ENCODE peak calls at places on chromosomes 16 and 17, in eight cellular contexts. F is CD8-positive, alpha-beta memory T cell; B is adrenal gland; I is HCT116; Q is stomach; W is AG04450; C is IMR-90; Y is heart left ventricle. X is an unnamed sample. For H3K9me3, the result is how much of the 10 kb centered on the place peaks cover.

GRCh38 chr17:45316271-45317112 is at the start of gene MAP3K14:
- DNase-seq in F (peak), B (peak), I (no peak), Q (peak), W (no peak), C (peak), Y (peak), X (peak)

GRCh38 chr16:85610059-85610445 is 3.1 kb upstream of the GSE1 start:
- DNase-seq in F (no peak), B (no peak), I (no peak), Q (peak), W (no peak), C (no peak), Y (no peak), X (no peak)

GRCh38 chr17:34979650-34980352 is 511 bp upstream of the LIG3 start:
- DNase-seq in F (no peak), B (no peak), I (no peak), Q (no peak), W (no peak), C (peak), Y (no peak), X (no peak)

GRCh38 chr16:1469693-1470201 is 5.1 kb downstream of the CLCN7 start:
- DNase-seq in F (no peak), B (no peak), I (no peak), Q (no peak), W (no peak), C (no peak), Y (no peak), X (no peak)

GRCh38 chr17:51000835-51001638 is 119.6 kb downstream of the SPAG9 start:
- DNase-seq in F (peak), B (no peak), I (peak), Q (no peak), W (peak), C (peak), Y (no peak), X (no peak)

GRCh38 chr17:78324391-78325075 is 35.3 kb downstream of the SOCS3 start:
- DNase-seq in F (no peak), B (peak), I (no peak), Q (no peak), W (peak), C (peak), Y (peak), X (peak)

GRCh38 chr17:55303701-55304145 is 39.0 kb downstream of the HLF start:
- DNase-seq in F (no peak), B (peak), I (no peak), Q (no peak), W (no peak), C (peak), Y (no peak), X (no peak)

GRCh38 chr17:46002311-46002972 is 3.4 kb downstream of the STH start:
- DNase-seq in F (peak), B (peak), I (peak), Q (peak), W (peak), C (peak), Y (peak), X (peak)

GRCh38 chr17:57463103-57463885 is 207.0 kb downstream of the MSI2 start:
- DNase-seq in F (no peak), B (no peak), I (no peak), Q (no peak), W (no peak), C (peak), Y (no peak), X (no peak)

GRCh38 chr17:80316927-80317705 is 56.5 kb downstream of the RNF213 start:
- DNase-seq in F (no peak), B (no peak), I (no peak), Q (no peak), W (no peak), C (no peak), Y (peak), X (no peak)

DNA sequence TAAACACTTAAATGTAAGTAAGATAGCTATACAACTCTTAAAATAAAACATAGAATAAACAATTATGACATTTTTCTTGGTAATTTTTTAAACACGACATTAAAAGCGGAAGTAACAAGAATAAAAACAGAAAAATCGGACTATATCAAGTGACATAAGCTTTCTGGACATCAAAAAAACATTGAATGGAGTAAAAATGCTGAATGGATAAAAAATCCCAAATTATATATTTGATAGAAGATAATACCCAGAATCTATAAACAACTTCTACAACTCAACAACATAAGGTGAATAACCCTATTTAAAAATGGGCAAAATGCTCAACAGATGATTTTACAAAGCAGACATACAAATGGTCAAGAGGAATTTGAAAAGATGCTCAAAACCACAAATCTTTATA is 1866.5 kb downstream of the TP53TG3F start:
- DNase-seq in F (no peak), B (no peak), I (no peak), Q (no peak), W (no peak), C (no peak), Y (no peak), X (no peak)
- H3K9me3 ChIP-seq in F (under half), B (under half), I (under half), Q (under half), W (under half), C (under half), Y (under half), X (half or more)

GRCh38 chr16:35440875-35441274 is 1981.5 kb downstream of the TP53TG3F start:
- DNase-seq in F (no peak), B (no peak), I (no peak), Q (no peak), W (no peak), C (no peak), Y (no peak), X (no peak)
- H3K9me3 ChIP-seq in F (under half), B (under half), I (under half), Q (half or more), W (under half), C (under half), Y (under half), X (half or more)

GRCh38 chr17:22411185-22411784 is 719.0 kb downstream of the KCNJ18 start:
- DNase-seq in F (no peak), B (no peak), I (no peak), Q (no peak), W (no peak), C (no peak), Y (no peak), X (no peak)
- H3K9me3 ChIP-seq in F (under half), B (under half), I (under half), Q (half or more), W (under half), C (under half), Y (under half), X (half or more)

GRCh38 chr16:28212532-28212873 is 738 bp upstream of the XPO6 start:
- DNase-seq in F (no peak), B (peak), I (peak), Q (no peak), W (no peak), C (peak), Y (no peak), X (no peak)

GRCh38 chr16:28211758-28212531 is at the start of gene XPO6:
- DNase-seq in F (peak), B (peak), I (peak), Q (peak), W (peak), C (peak), Y (peak), X (peak)

GRCh38 chr16:28210264-28210663 is 1.5 kb downstream of the XPO6 start:
- DNase-seq in F (no peak), B (no peak), I (no peak), Q (no peak), W (no peak), C (no peak), Y (no peak), X (no peak)

GRCh38 chr16:28208824-28209223 is 2.9 kb downstream of the XPO6 start:
- DNase-seq in F (no peak), B (no peak), I (no peak), Q (no peak), W (no peak), C (no peak), Y (no peak), X (no peak)

GRCh38 chr16:28210979-28211505 is 723 bp downstream of the XPO6 start:
- DNase-seq in F (peak), B (peak), I (no peak), Q (peak), W (no peak), C (peak), Y (peak), X (peak)
- H3K9me3 ChIP-seq in F (under half), B (under half), I (under half), Q (under half), W (under half), C (under half), Y (under half), X (under half)

GRCh38 chr17:29714146-29714545 is 91.4 kb upstream of the CORO6 start:
- DNase-seq in F (no peak), B (no peak), I (no peak), Q (no peak), W (no peak), C (no peak), Y (no peak), X (no peak)

GRCh38 chr17:29712677-29713076 is 90.0 kb upstream of the CORO6 start:
- DNase-seq in F (no peak), B (no peak), I (no peak), Q (no peak), W (no peak), C (no peak), Y (no peak), X (no peak)

GRCh38 chr17:29715680-29716079 is 93.0 kb upstream of the CORO6 start:
- DNase-seq in F (no peak), B (no peak), I (no peak), Q (no peak), W (no peak), C (no peak), Y (no peak), X (no peak)

GRCh38 chr17:29711588-29712385 is 89.1 kb upstream of the CORO6 start:
- DNase-seq in F (no peak), B (no peak), I (no peak), Q (no peak), W (no peak), C (no peak), Y (no peak), X (no peak)

GRCh38 chr17:29713626-29714025 is 90.9 kb upstream of the CORO6 start:
- DNase-seq in F (no peak), B (no peak), I (no peak), Q (no peak), W (no peak), C (no peak), Y (no peak), X (no peak)
- H3K9me3 ChIP-seq in F (under half), B (under half), I (under half), Q (under half), W (under half), C (under half), Y (under half), X (under half)

X was measured in mucosa of descending colon.